ENCODE peak calls at places on chromosomes 16 and 17, in eight cellular contexts. I is left ventricle myocardium inferior, Z is pancreas, B is mesenchymal stem cell, K is lung, Q is esophagus squamous epithelium, P is prostate gland, A is ascending aorta. U is an unnamed sample.
A peak's percentile ranks its signal among the peaks of the same experiment; 100 is the strongest.

GRCh38 chr17:71828182-71828596 is 292.6 kb upstream of the SOX9 start:
- DNase-seq in Q (no peak), I (no peak), B (no peak), P (no peak), K (no peak), A (no peak), Z (no peak), U (no peak)

GRCh38 chr17:7295230-7296180 is 1.1 kb upstream of the YBX2 start:
- DNase-seq in P (no peak), Q (no peak), A (no peak), I (no peak), B (no peak), Z (no peak), K (no peak), U (no peak)

GRCh38 chr17:75590849-75591721 is 3.5 kb downstream of the MYO15B start:
- DNase-seq in A (no peak), Q (no peak), I (no peak), B (no peak), Z (no peak), K (no peak), P (no peak), U (no peak)

GRCh38 chr16:17359778-17360177 is 111.0 kb downstream of the XYLT1 start:
- DNase-seq in A (no peak), I (no peak), Q (no peak), K (no peak), P (no peak), B (no peak), Z (no peak), U (peak; percentile 45)

GRCh38 chr17:3959295-3959899 is 4.8 kb downstream of the ATP2A3 start:
- DNase-seq in P (peak; percentile 41), A (no peak), K (no peak), Q (no peak), I (no peak), B (peak; percentile 80), Z (no peak), U (no peak)

GRCh38 chr16:30743690-30744089 is 4.5 kb upstream of the PHKG2 start:
- DNase-seq in I (peak; percentile 55), Z (no peak), P (no peak), K (no peak), B (no peak), A (no peak), Q (no peak), U (no peak)

GRCh38 chr17:48570325-48571023 is 7.7 kb downstream of the HOXB4 start:
- DNase-seq in A (no peak), B (peak; percentile 79), Q (no peak), P (no peak), I (no peak), K (no peak), Z (no peak), U (no peak)

GRCh38 chr17:76540381-76541300 is 797 bp downstream of the PRCD start:
- DNase-seq in I (peak; percentile 93), K (peak; percentile 94), A (peak; percentile 95), B (peak; percentile 98), Q (no peak), P (peak; percentile 90), Z (peak; percentile 93), U (no peak)

GRCh38 chr17:70168044-70168978 is 1.0 kb upstream of the KCNJ2 start:
- DNase-seq in Z (peak; percentile 51), P (peak; percentile 69), Q (no peak), K (peak; percentile 66), B (peak; percentile 77), A (peak; percentile 71), I (peak; percentile 59), U (no peak)

GRCh38 chr16:10692470-10692869 is 2.3 kb downstream of the TEKT5 start:
- DNase-seq in K (no peak), A (no peak), P (no peak), I (no peak), Z (no peak), B (no peak), Q (no peak), U (no peak)
- H3K4me1 ChIP-seq in K (no peaks in the 10 kb centered on the region), A (no peaks in the 10 kb centered on the region), P (no peaks in the 10 kb centered on the region), I (no peaks in the 10 kb centered on the region), Z (no peaks in the 10 kb centered on the region), B (no peaks in the 10 kb centered on the region), Q (no peaks in the 10 kb centered on the region), U (no peaks in the 10 kb centered on the region)

GRCh38 chr17:62627219-62627903 is at the start of gene MRC2:
- DNase-seq in A (peak; percentile 90), Q (no peak), Z (no peak), B (peak; percentile 92), P (peak; percentile 30), K (peak; percentile 68), I (peak; percentile 74), U (no peak)
- H3K4me1 ChIP-seq in A (peaks cover 3% of the 10 kb centered on the region), Q (peaks cover 35% of the 10 kb centered on the region), Z (no peaks in the 10 kb centered on the region), B (peaks cover 43% of the 10 kb centered on the region), P (no peaks in the 10 kb centered on the region), K (no peaks in the 10 kb centered on the region), I (peaks cover 35% of the 10 kb centered on the region), U (peaks cover 6% of the 10 kb centered on the region)

GRCh38 chr17:81436294-81436849 is 41.1 kb downstream of the BAHCC1 start:
- DNase-seq in A (no peak), Q (no peak), I (peak; percentile 76), B (peak; percentile 36), Z (no peak), K (no peak), P (no peak), U (no peak)

GRCh38 chr17:81434079-81434478 is 38.8 kb downstream of the BAHCC1 start:
- DNase-seq in Q (no peak), I (peak; percentile 46), K (no peak), Z (no peak), A (no peak), B (no peak), P (no peak), U (no peak)

GRCh38 chr17:81437221-81437651 is 42.0 kb downstream of the BAHCC1 start:
- DNase-seq in A (no peak), Q (no peak), K (no peak), B (no peak), P (no peak), I (no peak), Z (no peak), U (no peak)

GRCh38 chr17:81434681-81435417 is 39.6 kb downstream of the BAHCC1 start:
- DNase-seq in K (no peak), Z (no peak), Q (no peak), B (no peak), I (no peak), P (no peak), A (no peak), U (no peak)

GRCh38 chr17:81435636-81436293 is 40.5 kb downstream of the BAHCC1 start:
- DNase-seq in A (no peak), P (no peak), Z (no peak), K (no peak), B (no peak), I (no peak), Q (no peak), U (no peak)
- H3K4me1 ChIP-seq in A (no peaks in the 10 kb centered on the region), P (peaks cover 12% of the 10 kb centered on the region), Z (peaks cover 4% of the 10 kb centered on the region), K (no peaks in the 10 kb centered on the region), B (peaks cover 31% of the 10 kb centered on the region), I (peaks cover 53% of the 10 kb centered on the region), Q (no peaks in the 10 kb centered on the region), U (no peaks in the 10 kb centered on the region)

GRCh38 chr16:84599528-84600202 is 18.2 kb downstream of the COTL1 start:
- DNase-seq in Z (no peak), Q (no peak), A (peak; percentile 75), K (peak; percentile 64), P (no peak), I (peak; percentile 63), B (peak; percentile 92), U (no peak)

GRCh38 chr16:84597518-84598390 is 20.1 kb downstream of the COTL1 start:
- DNase-seq in P (no peak), Z (no peak), A (no peak), B (no peak), I (no peak), Q (no peak), K (no peak), U (peak; percentile 27)

GRCh38 chr16:84598391-84598750 is 19.5 kb downstream of the COTL1 start:
- DNase-seq in A (no peak), I (no peak), Z (no peak), B (no peak), P (no peak), K (no peak), Q (no peak), U (no peak)

GRCh38 chr16:84603115-84603816 is 14.6 kb downstream of the COTL1 start:
- DNase-seq in K (peak; percentile 76), A (peak; percentile 97), P (no peak), Q (no peak), I (peak; percentile 76), Z (no peak), B (peak; percentile 99), U (no peak)

DNA sequence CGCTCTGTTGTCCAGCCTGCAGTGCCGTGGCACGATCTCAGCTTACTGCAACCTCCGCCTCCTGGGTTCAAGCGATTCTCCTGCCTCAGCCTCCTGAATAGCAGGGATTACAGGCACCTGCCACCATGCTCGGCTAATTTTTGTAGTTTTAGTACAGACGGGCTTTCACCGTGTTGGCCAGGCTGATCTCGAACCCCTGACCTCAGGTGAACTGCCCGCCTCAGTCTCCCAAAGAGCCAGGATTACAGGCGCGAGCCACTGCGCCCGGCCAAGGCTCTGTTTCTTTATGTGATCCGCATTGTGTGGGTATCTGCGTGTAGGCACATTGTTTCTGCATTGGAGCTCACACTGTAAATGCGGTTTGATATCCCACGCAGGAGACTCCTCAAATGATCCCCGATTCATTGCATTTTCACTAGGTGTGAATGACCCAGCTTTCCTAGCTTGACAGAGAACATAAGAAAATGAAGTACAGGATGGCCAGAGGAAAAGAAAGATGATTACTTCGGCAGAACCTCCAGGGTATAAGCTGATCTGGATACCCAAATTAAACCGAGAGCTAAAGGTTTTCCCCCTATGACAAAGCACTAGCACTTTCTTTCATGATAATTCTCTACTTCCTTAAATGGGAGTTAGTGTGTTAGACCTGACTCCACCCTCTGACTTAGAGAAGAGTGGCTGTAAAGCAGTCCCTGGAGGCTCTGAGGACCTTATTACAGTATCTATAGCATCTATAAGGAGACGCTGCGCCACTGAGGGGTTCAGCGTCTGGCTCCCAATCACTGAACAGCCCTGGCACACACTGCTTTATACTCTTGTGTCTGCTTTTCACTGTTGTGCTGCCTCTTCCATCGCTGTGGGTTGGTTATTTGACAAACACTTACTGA is 17.3 kb downstream of the COTL1 start:
- DNase-seq in I (no peak), P (no peak), B (peak; percentile 57), K (no peak), A (no peak), Q (no peak), Z (no peak), U (no peak)
- H3K4me1 ChIP-seq in I (peaks cover 36% of the 10 kb centered on the region), P (no peaks in the 10 kb centered on the region), B (peaks cover 63% of the 10 kb centered on the region), K (peaks cover 3% of the 10 kb centered on the region), A (peaks cover 6% of the 10 kb centered on the region), Q (peaks cover 5% of the 10 kb centered on the region), Z (no peaks in the 10 kb centered on the region), U (peaks cover 94% of the 10 kb centered on the region)

DNA sequence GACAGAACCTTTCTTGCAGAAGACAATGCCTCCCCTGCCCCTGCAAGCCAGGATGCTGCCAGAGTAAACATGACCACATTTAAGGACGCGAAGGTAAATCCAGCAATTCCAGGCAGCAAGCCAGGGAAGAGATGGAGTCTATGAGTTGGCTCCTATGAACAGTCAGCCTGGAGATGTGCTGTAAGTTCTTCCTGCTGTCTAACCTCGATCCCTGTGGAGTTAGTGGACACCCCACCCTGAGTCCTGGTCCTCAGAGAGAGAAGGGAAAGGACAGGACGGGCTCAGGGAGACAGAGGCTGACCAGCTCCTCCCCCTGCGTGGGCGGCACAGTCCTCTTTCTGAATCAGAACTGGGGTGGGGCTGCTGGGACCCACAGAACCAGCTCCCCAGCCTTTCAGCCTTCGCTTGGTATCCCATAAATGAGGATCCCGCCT is 24.9 kb downstream of the CDC42EP4 start:
- DNase-seq in Q (no peak), P (peak; percentile 89), K (no peak), Z (peak; percentile 30), B (no peak), I (no peak), A (no peak), U (no peak)
- H3K4me1 ChIP-seq in Q (peaks cover 51% of the 10 kb centered on the region), P (peaks cover 56% of the 10 kb centered on the region), K (peaks cover 13% of the 10 kb centered on the region), Z (peaks cover 41% of the 10 kb centered on the region), B (peaks cover 35% of the 10 kb centered on the region), I (peaks cover 100% of the 10 kb centered on the region), A (peaks cover 14% of the 10 kb centered on the region), U (no peaks in the 10 kb centered on the region)